ENCODE peak calls at places on chromosomes 7 and 10, in four cellular contexts. D, Y, B and F are unnamed samples.

GRCh38 chr10:49627644-49628247 is 13.9 kb downstream of the CHAT start:
- DNase-seq in D (no peak), Y (no peak), B (no peak), F (no peak)

GRCh38 chr10:55410415-55410885 is 609.4 kb upstream of the PCDH15 start:
- DNase-seq in D (no peak), Y (peak; percentile 92), B (peak; percentile 34), F (no peak)

GRCh38 chr7:138584283-138584682 is 116.9 kb downstream of the SVOPL start:
- DNase-seq in D (no peak), Y (no peak), B (no peak), F (no peak)

GRCh38 chr7:105512926-105513526 is 9.0 kb downstream of the PUS7 start:
- DNase-seq in D (no peak), Y (no peak), B (no peak), F (no peak)

GRCh38 chr7:134504660-134505164 is 22.7 kb upstream of the AKR1B10 start:
- DNase-seq in D (no peak), Y (no peak), B (no peak), F (no peak)

GRCh38 chr7:117237646-117238045 is 85.2 kb downstream of the WNT2 start:
- DNase-seq in D (no peak), Y (no peak), B (no peak), F (no peak)

GRCh38 chr10:31261502-31262311 is 57.3 kb upstream of the ZEB1 start:
- DNase-seq in D (no peak), Y (no peak), B (no peak), F (no peak)

GRCh38 chr7:54814401-54814800 is 55.4 kb upstream of the SEC61G start:
- DNase-seq in D (no peak), Y (no peak), B (no peak), F (no peak)

GRCh38 chr10:18104223-18104872 is 35.9 kb upstream of the CACNB2 start:
- DNase-seq in D (peak; percentile 37), Y (peak; percentile 56), B (no peak), F (peak; percentile 76)

GRCh38 chr7:92973293-92973731 is 136.9 kb upstream of the CDK6 start:
- DNase-seq in D (no peak), Y (no peak), B (no peak), F (no peak)

GRCh38 chr10:126561499-126562208 is 108.8 kb downstream of the C10orf90 start:
- DNase-seq in D (no peak), Y (peak; percentile 39), B (no peak), F (no peak)

GRCh38 chr10:6091630-6092029 is 2.8 kb downstream of the RBM17 start:
- DNase-seq in D (no peak), Y (peak; percentile 22), B (no peak), F (no peak)

GRCh38 chr10:128820663-128821062 is 646.4 kb upstream of the MGMT start:
- DNase-seq in D (no peak), Y (no peak), B (no peak), F (no peak)

GRCh38 chr10:61682323-61682722 is 19.6 kb downstream of the CABCOCO1 start:
- DNase-seq in D (no peak), Y (no peak), B (no peak), F (no peak)

GRCh38 chr10:114179747-114180146 is 594 bp downstream of the TDRD1 start:
- DNase-seq in D (no peak), Y (no peak), B (no peak), F (no peak)

GRCh38 chr10:50382576-50383023 is 131.3 kb upstream of the ASAH2 start:
- DNase-seq in D (no peak), Y (no peak), B (no peak), F (no peak)

GRCh38 chr7:5997210-5997808 is 11.5 kb downstream of the PMS2 start:
- DNase-seq in D (peak; percentile 52), Y (peak; percentile 72), B (peak; percentile 43), F (no peak)

GRCh38 chr10:6228010-6228511 is 25.3 kb downstream of the PFKFB3 start:
- DNase-seq in D (no peak), Y (no peak), B (no peak), F (no peak)

GRCh38 chr7:5689118-5689517 is 92.3 kb downstream of the RNF216 start:
- DNase-seq in D (peak; percentile 56), Y (no peak), B (no peak), F (no peak)

GRCh38 chr7:4025211-4025610 is 656.9 kb upstream of the FOXK1 start:
- DNase-seq in D (no peak), Y (no peak), B (no peak), F (no peak)

GRCh38 chr7:78607099-78607498 is 808.5 kb downstream of the PHTF2 start:
- DNase-seq in D (no peak), Y (peak; percentile 44), B (no peak), F (no peak)

GRCh38 chr10:77583527-77583926 is 54.1 kb downstream of the KCNMA1 start:
- DNase-seq in D (no peak), Y (no peak), B (no peak), F (no peak)

GRCh38 chr7:106772655-106773108 is 92.4 kb upstream of the PIK3CG start:
- DNase-seq in D (no peak), Y (no peak), B (no peak), F (no peak)

GRCh38 chr7:131897790-131898165 is 341.4 kb upstream of the PODXL start:
- DNase-seq in D (no peak), Y (no peak), B (no peak), F (no peak)

GRCh38 chr10:127148066-127148932 is 48.1 kb downstream of the INSYN2A start:
- DNase-seq in D (no peak), Y (no peak), B (no peak), F (no peak)

GRCh38 chr7:44293561-44294324 is 31.7 kb downstream of the CAMK2B start:
- DNase-seq in D (no peak), Y (peak; percentile 57), B (peak; percentile 8), F (no peak)

GRCh38 chr7:158029431-158029938 is 558.1 kb downstream of the PTPRN2 start:
- DNase-seq in D (no peak), Y (no peak), B (no peak), F (no peak)

GRCh38 chr10:103916901-103917300 is 1.1 kb downstream of the STN1 start:
- DNase-seq in D (no peak), Y (no peak), B (no peak), F (no peak)

GRCh38 chr10:82176571-82176970 is 301.6 kb downstream of the NRG3 start:
- DNase-seq in D (no peak), Y (no peak), B (no peak), F (no peak)

DNA sequence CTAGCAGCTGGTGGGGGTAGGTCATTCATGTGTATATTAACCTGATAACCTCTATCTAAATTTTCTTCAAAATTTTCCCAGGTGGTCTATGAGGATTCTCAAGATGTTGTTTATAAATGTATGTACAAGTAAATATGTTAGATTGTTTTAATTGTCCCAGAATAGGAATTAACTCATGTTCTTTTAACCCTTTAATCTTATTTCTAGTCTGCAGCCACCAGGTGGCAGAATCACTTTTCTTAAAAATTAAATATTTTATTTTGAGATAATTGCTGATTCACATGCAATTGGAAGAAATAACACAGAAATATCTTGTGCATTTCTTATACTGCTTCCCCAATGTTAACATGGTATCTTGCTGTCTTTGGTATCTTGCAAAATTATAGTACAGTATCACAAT is 589.5 kb downstream of the ARL4A start:
- DNase-seq in D (no peak), Y (peak; percentile 11), B (no peak), F (no peak)
- TF ChIP-seq CTCF in D (no peak), Y (peak; percentile 74), B (no peak), F (no peak)

DNA sequence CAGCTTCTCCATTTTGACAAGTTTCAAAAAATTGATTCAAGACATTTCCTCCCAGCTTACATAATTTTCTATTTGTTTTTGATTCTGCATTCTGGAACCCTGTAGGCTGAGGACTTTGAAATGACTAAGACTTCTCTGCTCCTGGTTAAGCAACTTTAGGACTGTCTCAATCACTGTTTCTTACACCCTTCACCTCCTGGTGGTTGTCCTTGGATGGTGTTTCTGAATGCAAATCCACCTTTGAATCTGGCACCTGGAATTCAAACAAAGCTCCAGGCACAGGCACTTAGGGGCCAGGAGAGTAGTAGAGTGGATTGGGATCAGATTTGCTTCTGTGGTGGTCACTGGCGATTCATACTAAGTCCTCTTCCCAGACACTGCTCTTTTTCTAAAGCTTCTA is 595.5 kb downstream of the LRMDA start:
- DNase-seq in D (no peak), Y (no peak), B (no peak), F (no peak)
- TF ChIP-seq CTCF in D (no peak), Y (peak; percentile 10), B (no peak), F (no peak)

DNA sequence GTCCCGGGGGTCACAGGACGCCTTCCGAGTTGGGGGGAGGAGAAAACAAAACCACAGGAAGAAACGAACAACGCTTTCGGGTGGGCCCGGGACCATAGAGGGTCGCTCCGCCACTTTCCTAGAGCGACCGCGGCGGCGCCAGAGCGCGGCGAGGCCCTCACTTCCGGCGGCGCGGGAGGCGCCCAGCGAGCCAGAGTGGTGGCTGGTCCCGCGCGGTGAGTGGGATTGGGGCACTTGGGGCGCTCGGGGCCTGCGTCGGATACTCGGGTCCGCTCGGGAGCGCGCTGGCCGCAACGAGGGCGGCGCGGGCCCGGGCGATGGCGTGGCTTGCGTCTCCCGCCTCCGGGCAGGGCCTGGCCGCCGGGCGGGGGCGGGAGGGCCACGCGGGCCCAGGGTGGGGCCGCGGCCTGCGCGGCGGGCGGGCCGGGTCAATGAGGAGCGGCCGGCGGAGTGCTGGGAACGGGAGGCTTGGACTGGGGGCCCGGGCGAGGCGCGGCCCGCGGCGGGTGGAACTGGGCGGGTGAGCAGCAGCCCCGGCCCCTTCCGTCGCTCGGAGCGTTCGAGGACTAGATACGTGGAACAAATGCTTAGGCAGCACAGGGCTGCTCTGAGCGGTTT is at the start of gene ZNF22:
- DNase-seq in D (peak; percentile 74), Y (peak; percentile 81), B (no peak), F (no peak)
- TF ChIP-seq CTCF in D (no peak), Y (no peak), B (no peak), F (no peak)

GRCh38 chr10:70542565-70542938 is 60.0 kb downstream of the PRF1 start:
- DNase-seq in D (no peak), Y (no peak), B (no peak), F (no peak)
- TF ChIP-seq CTCF in D (no peak), Y (no peak), B (no peak), F (no peak)

DNA sequence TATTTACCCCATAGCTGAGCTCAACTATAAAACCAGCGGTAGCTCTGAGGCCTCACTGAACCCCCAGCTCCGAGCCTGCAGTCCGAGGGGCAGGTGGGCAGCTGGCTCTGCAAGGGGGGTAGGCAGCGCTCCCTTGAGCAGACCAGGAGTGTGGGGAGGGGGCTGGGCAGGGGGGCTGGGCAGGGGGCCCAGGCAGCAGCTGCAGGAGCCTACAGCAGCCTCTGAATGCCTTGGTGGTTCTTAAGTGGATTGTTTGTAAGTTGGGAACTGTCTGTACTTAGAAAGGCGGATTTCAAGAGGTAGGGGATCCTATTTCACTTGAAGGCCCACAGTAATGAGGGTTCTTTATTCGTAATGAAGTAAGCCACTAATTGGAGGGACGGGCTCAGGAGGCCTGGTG is 72.4 kb downstream of the ICA1 start:
- DNase-seq in D (no peak), Y (peak; percentile 88), B (no peak), F (no peak)
- TF ChIP-seq CTCF in D (no peak), Y (no peak), B (no peak), F (no peak)

DNA sequence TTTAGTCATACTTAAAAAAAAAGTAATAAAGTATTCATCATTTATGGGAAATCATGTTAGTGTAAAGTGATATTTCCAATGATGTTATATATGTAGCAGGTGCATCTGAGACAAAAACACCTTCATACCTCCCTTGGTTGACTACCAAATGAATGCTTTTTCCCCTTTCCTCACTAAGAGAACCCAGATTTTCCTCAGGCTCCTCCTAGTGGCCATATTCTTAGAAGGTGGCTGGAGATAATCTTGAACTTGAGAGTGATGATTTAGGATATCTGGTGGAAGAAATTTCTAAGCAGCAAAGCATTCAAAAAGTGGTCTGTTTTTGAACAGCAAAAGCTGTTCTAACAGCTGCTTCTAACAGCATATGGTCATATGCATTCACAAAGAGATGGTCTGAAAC is 16.8 kb upstream of the DNAH11 start:
- DNase-seq in D (no peak), Y (no peak), B (no peak), F (no peak)
- TF ChIP-seq CTCF in D (peak; percentile 22), Y (peak; percentile 19), B (peak; percentile 17), F (no peak)